ENCODE peak calls at places on chromosomes 3 and 15, in five cellular contexts. Y, Q, R, C and F are unnamed samples. For H3K36me3 and H3K4me1, the result is how much of the 10 kb centered on the place peaks cover.

GRCh38 chr15:51801391-51801835 is 28.0 kb upstream of the TMOD3 start:
- DNase-seq in Y (peak), Q (no peak), R (peak), C (peak), F (no peak)

GRCh38 chr15:44215594-44215993 is 20.5 kb upstream of the FRMD5 start:
- DNase-seq in Y (peak), Q (no peak), R (no peak), C (peak), F (peak)

GRCh38 chr3:169171739-169172138 is 491.8 kb downstream of the MECOM start:
- DNase-seq in Y (no peak), Q (no peak), R (no peak), C (peak), F (peak)

GRCh38 chr3:127112796-127113570 is 79.9 kb upstream of the PRR23E start:
- DNase-seq in Y (no peak), Q (no peak), R (no peak), C (peak), F (no peak)

GRCh38 chr3:29064085-29064484 is 216.8 kb upstream of the RBMS3 start:
- DNase-seq in Y (peak), Q (no peak), R (peak), C (no peak), F (no peak)

GRCh38 chr15:60683156-60683555 is 204.2 kb upstream of the ICE2 start:
- DNase-seq in Y (no peak), Q (no peak), R (no peak), C (no peak), F (no peak)

GRCh38 chr3:34872406-34872805 is 766.9 kb upstream of the ARPP21 start:
- DNase-seq in Y (no peak), Q (no peak), R (no peak), C (no peak), F (no peak)

GRCh38 chr3:89250742-89251141 is 143.3 kb downstream of the EPHA3 start:
- DNase-seq in Y (no peak), Q (no peak), R (no peak), C (no peak), F (no peak)

GRCh38 chr3:49803464-49804140 is 541 bp downstream of the INKA1 start:
- DNase-seq in Y (peak), Q (peak), R (peak), C (no peak), F (peak)

GRCh38 chr3:71210257-71211002 is 373.1 kb downstream of the FOXP1 start:
- DNase-seq in Y (peak), Q (peak), R (no peak), C (no peak), F (peak)

GRCh38 chr3:42847731-42848130 is 27.9 kb downstream of the CYP8B1 start:
- DNase-seq in Y (no peak), Q (no peak), R (peak), C (no peak), F (no peak)

GRCh38 chr3:5423076-5423475 is 235.6 kb downstream of the EDEM1 start:
- DNase-seq in Y (no peak), Q (no peak), R (no peak), C (no peak), F (peak)

GRCh38 chr15:65384895-65385867 is 7.4 kb upstream of the IGDCC3 start:
- DNase-seq in Y (peak), Q (peak), R (peak), C (peak), F (peak)

GRCh38 chr3:100776736-100777135 is 67.4 kb downstream of the TFG start:
- DNase-seq in Y (peak), Q (peak), R (peak), C (no peak), F (no peak)

GRCh38 chr15:65870889-65871533 is 1.7 kb downstream of the RAB11A start:
- DNase-seq in Y (peak), Q (peak), R (no peak), C (peak), F (peak)

GRCh38 chr3:30399394-30400181 is 206.8 kb upstream of the TGFBR2 start:
- DNase-seq in Y (peak), Q (no peak), R (no peak), C (peak), F (no peak)

GRCh38 chr15:39124155-39124924 is 456.5 kb upstream of the THBS1 start:
- DNase-seq in Y (peak), Q (no peak), R (no peak), C (peak), F (peak)

GRCh38 chr3:14170569-14171159 is 7.7 kb downstream of the XPC start:
- DNase-seq in Y (peak), Q (no peak), R (no peak), C (peak), F (no peak)

GRCh38 chr15:77797270-77797669 is 164.6 kb upstream of the LINGO1 start:
- DNase-seq in Y (no peak), Q (no peak), R (no peak), C (no peak), F (no peak)

GRCh38 chr15:48642795-48643194 is 2.7 kb downstream of the FBN1 start:
- DNase-seq in Y (no peak), Q (no peak), R (no peak), C (no peak), F (peak)

GRCh38 chr3:175150812-175151411 is 291.8 kb downstream of the NAALADL2 start:
- DNase-seq in Y (peak), Q (no peak), R (no peak), C (peak), F (no peak)

GRCh38 chr3:81726132-81726531 is 35.3 kb downstream of the GBE1 start:
- DNase-seq in Y (peak), Q (no peak), R (no peak), C (peak), F (no peak)

GRCh38 chr3:152323834-152324233 is 55.1 kb downstream of the MBNL1 start:
- DNase-seq in Y (no peak), Q (no peak), R (no peak), C (no peak), F (no peak)

GRCh38 chr15:62119224-62119925 is 45.7 kb downstream of the C2CD4B start:
- DNase-seq in Y (peak), Q (no peak), R (no peak), C (peak), F (peak)

GRCh38 chr3:157436583-157437300 is at the start of gene PTX3:
- DNase-seq in Y (peak), Q (no peak), R (peak), C (peak), F (peak)

GRCh38 chr3:56157693-56158092 is 310.6 kb downstream of the ERC2 start:
- DNase-seq in Y (no peak), Q (no peak), R (peak), C (peak), F (peak)
- H3K4me2 ChIP-seq in Y (no peak), Q (no peak), R (no peak), C (no peak), F (no peak)

GRCh38 chr3:62586356-62586755 is 213.0 kb upstream of the FEZF2 start:
- DNase-seq in Y (peak), Q (no peak), R (no peak), C (no peak), F (no peak)
- H3K36me3 ChIP-seq in Y (under half), Q (under half), R (under half), C (under half), F (under half)

GRCh38 chr3:15292765-15293522 is 39.4 kb downstream of the SH3BP5 start:
- DNase-seq in Y (peak), Q (no peak), R (no peak), C (no peak), F (no peak)
- H3K4me1 ChIP-seq in Y (under half), Q (half or more), R (under half), C (under half), F (under half)

DNA sequence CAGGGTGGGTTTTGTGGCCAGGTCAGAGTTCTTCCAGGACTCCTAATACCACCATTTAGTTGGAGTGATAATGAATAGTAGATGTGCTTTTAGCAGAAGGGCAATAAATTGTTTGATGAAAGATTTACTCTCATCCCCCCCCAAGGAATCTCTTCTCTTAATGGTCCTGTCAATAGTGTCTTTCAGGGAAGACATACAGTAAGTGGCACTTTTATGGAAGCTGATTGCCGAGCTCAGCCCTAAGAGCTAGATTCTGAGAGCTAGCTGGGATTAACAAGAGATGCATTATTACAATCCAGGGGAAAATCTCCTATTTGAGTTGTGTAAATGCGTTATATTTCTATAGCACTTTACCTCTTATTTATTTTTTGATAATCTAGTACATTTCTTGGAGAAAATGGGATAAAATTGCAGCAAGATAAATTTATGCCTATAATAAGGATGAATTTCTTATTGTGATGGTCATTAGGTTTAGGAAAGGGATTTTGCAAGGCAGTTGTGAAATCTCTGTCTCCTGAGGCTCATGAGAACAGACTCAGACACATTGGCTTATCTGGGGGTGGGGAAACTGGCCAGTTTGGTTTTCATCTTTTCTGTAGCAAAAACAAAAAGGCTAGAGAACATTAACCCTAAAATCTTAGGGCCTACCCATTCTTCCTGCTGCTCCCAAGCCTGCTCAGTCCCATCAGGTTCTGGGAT is 41.6 kb upstream of the CLSTN2 start:
- DNase-seq in Y (no peak), Q (no peak), R (no peak), C (no peak), F (peak)
- H3K4me2 ChIP-seq in Y (no peak), Q (no peak), R (no peak), C (no peak), F (no peak)

DNA sequence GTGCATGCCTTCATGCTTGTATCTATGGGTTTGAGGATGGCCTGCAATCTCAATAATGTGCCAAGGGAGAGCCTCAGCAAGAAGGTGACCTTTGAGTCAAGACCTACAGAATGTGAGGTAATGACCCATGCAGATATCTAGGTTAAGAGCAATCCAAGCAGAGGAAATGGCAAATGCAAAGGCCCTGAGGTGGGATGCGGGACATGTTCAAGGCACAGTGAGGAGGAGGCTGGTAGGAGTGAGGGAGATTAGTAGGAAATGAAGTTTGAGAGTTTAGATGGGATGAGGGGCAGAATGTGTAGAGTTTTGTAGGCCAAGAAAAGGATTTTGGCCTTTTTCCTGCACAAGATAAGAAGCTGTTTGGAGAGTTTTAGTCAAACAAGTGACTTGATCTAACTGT is 4.7 kb upstream of the MAP2K5 start:
- DNase-seq in Y (no peak), Q (no peak), R (no peak), C (no peak), F (no peak)
- H3K36me3 ChIP-seq in Y (under half), Q (under half), R (under half), C (under half), F (under half)

DNA sequence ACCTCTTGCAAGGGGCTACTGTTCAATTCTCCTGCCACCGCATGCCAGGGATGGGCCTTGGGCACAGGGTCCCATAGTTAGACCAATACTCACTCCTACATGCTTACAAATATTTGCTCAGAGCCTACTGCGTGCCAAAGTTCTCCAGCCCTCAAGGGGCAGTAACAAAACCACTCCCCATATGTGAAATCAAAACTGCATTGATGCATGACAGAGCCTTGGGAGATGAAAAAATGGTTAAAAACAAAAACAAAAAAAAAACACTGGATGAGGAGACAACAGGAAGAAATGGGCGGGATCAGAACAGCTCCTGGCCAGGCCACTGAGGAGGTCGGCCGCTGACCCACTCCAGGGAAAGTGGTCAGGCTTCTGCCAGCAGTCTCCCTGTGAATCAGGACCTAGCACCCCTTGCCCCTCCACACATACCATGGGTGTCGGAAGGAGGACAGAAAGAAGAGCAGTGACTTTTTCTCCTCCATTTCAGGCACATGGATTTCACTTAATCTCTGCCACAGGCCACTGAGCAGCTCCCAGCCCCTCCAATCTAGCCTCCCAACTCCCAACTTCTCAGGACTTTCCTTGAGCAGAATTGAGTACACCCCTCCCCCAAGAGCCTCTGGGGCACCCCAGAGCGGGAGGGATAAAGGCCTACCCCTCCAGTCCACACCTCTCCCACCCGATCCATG is 2.8 kb downstream of the PLXNB1 start:
- DNase-seq in Y (no peak), Q (no peak), R (no peak), C (no peak), F (peak)
- H3K4me1 ChIP-seq in Y (under half), Q (under half), R (under half), C (under half), F (under half)

GRCh38 chr3:116112686-116113085 is 332.6 kb downstream of the LSAMP start:
- DNase-seq in Y (peak), Q (no peak), R (no peak), C (no peak), F (no peak)
- H3K4me2 ChIP-seq in Y (no peak), Q (no peak), R (no peak), C (no peak), F (no peak)

GRCh38 chr3:10558726-10559125 is 53.3 kb upstream of the ATP2B2 start:
- DNase-seq in Y (no peak), Q (no peak), R (no peak), C (no peak), F (no peak)

GRCh38 chr3:10557250-10557649 is 51.9 kb upstream of the ATP2B2 start:
- DNase-seq in Y (no peak), Q (no peak), R (no peak), C (no peak), F (no peak)

GRCh38 chr3:10560060-10560861 is 54.9 kb upstream of the ATP2B2 start:
- DNase-seq in Y (no peak), Q (no peak), R (no peak), C (no peak), F (no peak)

GRCh38 chr3:10556312-10556711 is 50.9 kb upstream of the ATP2B2 start:
- DNase-seq in Y (no peak), Q (no peak), R (no peak), C (no peak), F (peak)

DNA sequence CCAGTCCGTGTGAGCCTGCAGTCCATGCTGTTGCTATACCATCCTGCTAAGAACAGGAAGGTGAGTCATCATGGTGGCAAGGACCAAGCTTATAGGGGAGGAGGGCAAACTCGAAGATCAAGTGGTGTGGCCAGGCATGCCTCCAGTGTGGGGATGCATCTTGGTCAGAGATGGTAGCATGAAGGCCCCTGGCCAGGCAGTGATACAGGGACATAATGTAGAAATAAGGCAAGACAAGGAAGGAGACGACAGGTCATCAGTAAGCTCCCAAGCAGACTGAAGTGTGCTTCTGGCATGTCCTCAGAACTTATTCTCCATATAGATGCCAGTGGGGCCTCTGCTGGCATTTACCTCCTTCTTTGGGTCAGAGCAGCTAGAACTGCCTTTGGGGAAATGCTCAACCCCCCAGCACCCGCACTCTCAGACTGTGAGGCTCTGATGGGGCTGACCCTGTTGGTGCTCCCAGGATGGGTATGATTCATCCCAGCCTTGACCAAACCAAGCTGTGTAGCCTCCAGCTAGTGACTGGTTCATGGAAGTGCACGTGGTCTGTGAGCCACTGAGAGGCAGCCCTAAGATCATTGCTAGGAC is 52.5 kb upstream of the ATP2B2 start:
- DNase-seq in Y (peak), Q (no peak), R (no peak), C (peak), F (peak)
- H3K36me3 ChIP-seq in Y (under half), Q (under half), R (under half), C (under half), F (under half)

GRCh38 chr15:32819406-32819930 is 101.7 kb downstream of the GREM1 start:
- DNase-seq in Y (no peak), Q (no peak), R (no peak), C (peak), F (no peak)

GRCh38 chr15:32823750-32824149 is 105.9 kb downstream of the GREM1 start:
- DNase-seq in Y (no peak), Q (no peak), R (no peak), C (no peak), F (no peak)

GRCh38 chr15:32817570-32817969 is 99.8 kb downstream of the GREM1 start:
- DNase-seq in Y (no peak), Q (no peak), R (no peak), C (peak), F (no peak)

GRCh38 chr15:32822739-32823138 is 104.9 kb downstream of the GREM1 start:
- DNase-seq in Y (no peak), Q (no peak), R (no peak), C (no peak), F (no peak)

DNA sequence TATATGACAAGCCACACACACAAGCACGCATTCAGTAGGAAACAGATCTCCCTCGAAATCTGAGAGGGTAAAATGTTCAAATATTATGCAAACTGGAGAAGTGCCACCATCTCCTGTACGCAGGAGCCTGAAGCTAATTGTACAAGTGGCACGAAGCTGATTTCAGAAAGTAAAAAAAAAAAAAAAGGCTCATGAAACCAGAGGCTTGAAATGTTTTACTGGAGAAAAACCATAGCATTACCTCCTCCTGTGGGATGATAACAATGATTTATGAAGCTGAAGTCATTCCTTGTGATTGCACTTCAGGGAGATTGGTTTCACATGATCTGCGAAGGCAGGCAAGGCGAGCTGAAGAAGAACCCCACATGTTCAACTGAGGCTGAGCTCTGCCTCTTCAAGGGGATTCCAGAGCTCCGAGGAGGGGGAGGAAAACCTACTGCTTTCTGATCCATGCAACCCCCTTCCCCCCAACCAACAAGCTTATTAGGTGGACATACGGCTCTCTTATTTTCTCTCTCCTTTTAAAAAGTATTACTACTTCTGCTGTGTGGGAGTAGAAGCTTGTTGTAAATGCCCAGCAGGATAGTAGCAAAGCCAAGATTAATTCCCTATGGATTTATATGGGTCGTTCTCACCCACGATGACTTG is 101.1 kb downstream of the GREM1 start:
- DNase-seq in Y (peak), Q (no peak), R (peak), C (no peak), F (peak)
- H3K4me1 ChIP-seq in Y (under half), Q (under half), R (under half), C (under half), F (under half)